ENCODE peak calls at places on chromosomes 1 and 21, in four cellular contexts. L is progenitor cell of endocrine pancreas, R is lung, D is uterus. V is an unnamed sample.

GRCh38 chr1:108533351-108534083 is 26.4 kb upstream of the EEIG2 start:
- DNase-seq in D (no peak), R (peak), L (no peak), V (no peak)

GRCh38 chr21:22535630-22536029 is 1537.4 kb downstream of the NCAM2 start:
- DNase-seq in D (no peak), R (no peak), L (no peak), V (no peak)

GRCh38 chr21:44516342-44516741 is 23.7 kb downstream of the KRTAP10-1 start:
- DNase-seq in L (no peak), D (no peak), R (no peak), V (no peak)

GRCh38 chr1:182317489-182318180 is 74.0 kb downstream of the GLUL start:
- DNase-seq in R (no peak), L (no peak), D (no peak), V (no peak)

GRCh38 chr21:32364801-32365200 is 28.0 kb downstream of the URB1 start:
- DNase-seq in D (no peak), L (no peak), R (no peak), V (no peak)

GRCh38 chr21:31420988-31421387 is 76.9 kb upstream of the TIAM1 start:
- DNase-seq in R (no peak), L (no peak), D (no peak), V (no peak)

GRCh38 chr1:28518745-28519341 is 13.0 kb downstream of the RCC1 start:
- DNase-seq in R (no peak), D (no peak), L (no peak), V (no peak)

GRCh38 chr1:207031632-207032258 is 811 bp downstream of the C1orf116 start:
- DNase-seq in L (no peak), D (no peak), R (no peak), V (no peak)

GRCh38 chr21:45364464-45365185 is 40.3 kb upstream of the COL18A1 start:
- DNase-seq in L (no peak), D (peak), R (no peak), V (no peak)

GRCh38 chr1:225977937-225978748 is 21.0 kb downstream of the SDE2 start:
- DNase-seq in R (no peak), D (no peak), L (no peak), V (no peak)

GRCh38 chr1:5477716-5478115 is 514.5 kb downstream of the NPHP4 start:
- DNase-seq in R (no peak), L (no peak), D (no peak), V (no peak)

GRCh38 chr1:231694081-231694443 is 67.5 kb downstream of the DISC1 start:
- DNase-seq in D (no peak), R (no peak), L (no peak), V (no peak)

GRCh38 chr1:43382027-43382771 is 7.4 kb downstream of the MED8 start:
- DNase-seq in D (no peak), L (no peak), R (no peak), V (no peak)

GRCh38 chr1:200179781-200180160 is 152.3 kb downstream of the NR5A2 start:
- DNase-seq in R (no peak), D (no peak), L (no peak), V (no peak)

GRCh38 chr1:23745515-23745914 is 2.2 kb downstream of the ELOA start:
- DNase-seq in R (no peak), L (no peak), D (no peak), V (no peak)

GRCh38 chr1:72371259-72372035 is 89.1 kb upstream of the NEGR1 start:
- DNase-seq in D (no peak), L (no peak), R (no peak), V (no peak)

GRCh38 chr1:42777860-42778259 is 6.9 kb upstream of the TMEM269 start:
- DNase-seq in L (no peak), R (no peak), D (no peak), V (no peak)

GRCh38 chr21:15793547-15794235 is 63.9 kb downstream of the USP25 start:
- DNase-seq in D (no peak), L (no peak), R (no peak), V (no peak)

GRCh38 chr1:111116496-111116895 is 23.4 kb downstream of the DRAM2 start:
- DNase-seq in D (no peak), L (no peak), R (no peak), V (no peak)
- TF ChIP-seq CTCF in D (no peak), L (no peak), R (no peak), V (no peak)

DNA sequence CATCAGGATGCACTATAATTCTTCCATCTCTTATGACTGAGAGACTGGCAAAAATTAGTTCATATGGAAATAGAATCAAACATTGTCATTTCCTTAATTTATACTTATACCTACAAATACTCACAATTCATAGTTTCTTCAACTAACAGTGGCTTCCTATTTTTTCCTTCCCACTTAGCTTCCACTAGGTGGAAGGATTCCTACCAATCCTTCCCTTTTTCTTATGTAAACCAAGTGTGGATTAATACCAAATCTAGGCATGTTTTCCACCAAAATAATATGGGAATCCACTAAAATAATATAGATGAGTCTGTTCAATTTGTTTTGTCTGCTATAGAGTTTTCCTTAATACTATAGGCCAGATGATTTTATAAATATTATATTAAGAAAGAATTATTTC is 1537.1 kb downstream of the PLA2G4A start:
- DNase-seq in D (no peak), L (no peak), R (no peak), V (no peak)
- TF ChIP-seq CTCF in D (no peak), L (peak), R (no peak), V (no peak)

GRCh38 chr1:40161125-40161887 is at the start of gene RLF:
- DNase-seq in L (peak), R (peak), D (peak), V (peak)

GRCh38 chr1:40167317-40167716 is 6.1 kb downstream of the RLF start:
- DNase-seq in D (no peak), R (no peak), L (no peak), V (no peak)

GRCh38 chr1:40162791-40163441 is 1.7 kb downstream of the RLF start:
- DNase-seq in R (no peak), D (no peak), L (no peak), V (no peak)

GRCh38 chr1:40160806-40161124 is 422 bp upstream of the RLF start:
- DNase-seq in D (no peak), L (no peak), R (no peak), V (no peak)

GRCh38 chr1:40161888-40162397 is 756 bp downstream of the RLF start:
- DNase-seq in D (no peak), R (no peak), L (no peak), V (no peak)
- TF ChIP-seq CTCF in D (no peak), R (no peak), L (no peak), V (no peak)

GRCh38 chr21:21324297-21324696 is 326.1 kb downstream of the NCAM2 start:
- DNase-seq in L (no peak), D (no peak), R (no peak), V (no peak)
- TF ChIP-seq CTCF in L (peak), D (no peak), R (no peak), V (no peak)

GRCh38 chr21:37527103-37527502 is 160.5 kb downstream of the DYRK1A start:
- DNase-seq in D (no peak), L (no peak), R (no peak), V (no peak)

GRCh38 chr21:37527716-37528115 is 161.1 kb downstream of the DYRK1A start:
- DNase-seq in L (no peak), R (no peak), D (no peak), V (no peak)

GRCh38 chr21:37529649-37530048 is 163.1 kb downstream of the DYRK1A start:
- DNase-seq in D (no peak), L (no peak), R (no peak), V (no peak)

GRCh38 chr21:37525810-37526209 is 159.2 kb downstream of the DYRK1A start:
- DNase-seq in D (no peak), R (no peak), L (no peak), V (no peak)

GRCh38 chr21:37528150-37528937 is 161.8 kb downstream of the DYRK1A start:
- DNase-seq in D (no peak), L (no peak), R (no peak), V (no peak)
- TF ChIP-seq CTCF in D (no peak), L (no peak), R (no peak), V (no peak)

GRCh38 chr21:39121600-39122355 is 61.5 kb downstream of the PSMG1 start:
- DNase-seq in D (no peak), R (no peak), L (no peak), V (no peak)

GRCh38 chr21:39123375-39123774 is 59.9 kb downstream of the PSMG1 start:
- DNase-seq in L (no peak), D (no peak), R (no peak), V (no peak)

GRCh38 chr21:39118604-39119215 is 64.5 kb downstream of the PSMG1 start:
- DNase-seq in R (no peak), L (no peak), D (no peak), V (no peak)

GRCh38 chr21:39119696-39120290 is 63.5 kb downstream of the PSMG1 start:
- DNase-seq in D (no peak), R (no peak), L (no peak), V (no peak)

GRCh38 chr21:39120876-39121599 is 62.2 kb downstream of the PSMG1 start:
- DNase-seq in D (no peak), R (no peak), L (no peak), V (no peak)
- TF ChIP-seq CTCF in D (no peak), R (no peak), L (peak), V (no peak)

DNA sequence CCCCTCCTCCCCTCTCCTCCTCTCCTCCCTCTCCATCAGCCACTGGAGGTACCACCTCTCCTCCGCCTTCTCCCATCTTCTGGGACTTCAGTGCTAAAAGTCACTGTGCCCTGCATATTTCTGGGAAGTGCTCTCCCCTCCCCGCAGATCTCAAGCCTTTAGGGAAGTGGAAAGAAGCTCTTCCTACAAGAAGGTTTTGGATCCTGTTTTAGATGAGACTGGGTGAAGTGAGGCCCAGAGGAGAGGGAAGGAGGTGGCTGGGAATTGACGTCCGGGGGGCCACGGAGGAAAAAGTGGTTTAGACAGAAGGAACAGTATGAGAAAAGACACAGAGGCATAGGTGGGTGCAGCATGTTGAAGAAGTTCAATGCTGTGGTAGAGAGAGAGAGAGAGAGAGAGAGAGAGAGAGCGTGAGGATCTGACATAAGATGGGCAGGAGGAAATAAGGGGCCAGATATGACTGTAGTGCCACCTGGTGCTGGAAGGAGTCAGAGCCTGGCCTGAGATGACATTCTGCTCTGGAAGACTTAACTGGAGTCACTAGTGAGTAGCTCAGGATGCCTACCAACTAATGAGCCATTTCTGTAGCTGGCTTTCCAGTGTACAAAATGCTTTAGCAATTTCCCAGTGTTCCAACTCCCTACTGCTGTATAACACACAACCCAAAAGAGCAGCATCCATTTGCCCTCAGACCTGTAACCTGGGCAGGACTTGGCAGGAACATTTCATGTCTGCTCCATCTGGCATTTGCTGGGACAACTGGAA is 16.7 kb upstream of the ZSCAN20 start:
- DNase-seq in L (no peak), D (no peak), R (no peak), V (no peak)
- TF ChIP-seq CTCF in L (peak), D (peak), R (peak), V (peak)

DNA sequence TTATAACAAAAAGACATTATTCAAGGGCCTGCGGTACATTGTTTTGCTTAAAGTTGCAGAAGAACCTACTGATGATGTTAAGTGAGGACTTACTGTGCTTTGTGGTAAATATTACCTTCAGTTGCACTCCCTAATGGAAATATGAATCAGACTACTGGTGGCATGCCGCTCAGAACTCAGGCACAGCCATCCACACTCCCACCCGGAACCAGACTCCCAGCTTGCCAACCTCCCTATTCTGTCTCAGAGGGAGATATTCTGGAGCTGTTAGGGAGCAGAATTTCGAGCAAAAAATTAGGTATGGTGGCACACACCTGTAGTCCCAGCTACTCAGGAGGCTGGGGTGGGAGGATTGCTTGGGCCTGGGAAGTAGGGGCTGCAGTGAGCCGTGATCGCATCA is 13.1 kb downstream of the PGBD5 start:
- DNase-seq in L (no peak), R (no peak), D (no peak), V (no peak)
- TF ChIP-seq CTCF in L (no peak), R (no peak), D (no peak), V (no peak)

DNA sequence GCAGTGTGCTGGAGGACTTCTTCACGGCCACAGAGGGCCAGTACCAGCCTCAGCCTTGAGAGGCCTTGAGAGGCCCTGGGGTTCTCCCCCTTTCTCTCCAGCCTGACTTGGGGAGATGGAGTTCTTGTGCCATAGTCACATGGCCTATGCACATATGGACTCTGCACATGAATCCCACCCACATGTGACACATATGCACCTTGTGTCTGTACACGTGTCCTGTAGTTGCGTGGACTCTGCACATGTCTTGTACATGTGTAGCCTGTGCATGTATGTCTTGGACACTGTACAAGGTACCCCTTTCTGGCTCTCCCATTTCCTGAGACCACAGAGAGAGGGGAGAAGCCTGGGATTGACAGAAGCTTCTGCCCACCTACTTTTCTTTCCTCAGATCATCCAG is 6.2 kb upstream of the HDAC1 start:
- DNase-seq in D (no peak), L (no peak), R (no peak), V (no peak)
- TF ChIP-seq CTCF in D (no peak), L (no peak), R (no peak), V (no peak)

GRCh38 chr1:30319765-30320580 is 403.4 kb downstream of the MATN1 start:
- DNase-seq in R (no peak), D (no peak), L (no peak), V (no peak)

GRCh38 chr1:30317921-30318320 is 405.5 kb downstream of the MATN1 start:
- DNase-seq in D (no peak), R (no peak), L (no peak), V (no peak)

GRCh38 chr1:30320581-30320890 is 402.8 kb downstream of the MATN1 start:
- DNase-seq in D (no peak), R (no peak), L (no peak), V (no peak)

GRCh38 chr1:30318864-30319718 is 404.3 kb downstream of the MATN1 start:
- DNase-seq in L (no peak), R (no peak), D (no peak), V (no peak)

GRCh38 chr1:30318413-30318812 is 405.0 kb downstream of the MATN1 start:
- DNase-seq in R (no peak), L (no peak), D (no peak), V (no peak)
- TF ChIP-seq CTCF in R (no peak), L (no peak), D (no peak), V (no peak)

V was measured in mesothelial cell of epicardium.